ENCODE peak calls at places on chromosomes 2 and 18, in eight cellular contexts. E is activated T-helper 1 cell treated with anti-CD3 and anti-CD28 coated beads, Interleukin-2, amount 50 U/mL, for 16 hours; R is NCI-H1105 treated with DMSO at 0.1 percent for 48 hours; D is uterus; X is neural crest cell; K is A549; P is activated CD8-positive, alpha-beta memory T cell treated with anti-CD3 and anti-CD28 coated beads for 4 hours; U is HuH-7.5. S is an unnamed sample.

GRCh38 chr2:34105015-34105767 is 506.1 kb upstream of the FAM98A start:
- DNase-seq in D (no peak), X (no peak), P (no peak), U (no peak), E (no peak), K (peak; percentile 10), R (no peak), S (no peak)

GRCh38 chr2:81181845-81182244 is 877.3 kb upstream of the LRRTM1 start:
- DNase-seq in P (no peak), D (no peak), U (no peak), R (no peak), X (no peak), K (no peak), E (no peak), S (no peak)

GRCh38 chr2:113228991-113229716 is 49.6 kb downstream of the PAX8 start:
- DNase-seq in E (no peak), P (no peak), D (no peak), U (no peak), K (no peak), R (no peak), X (no peak), S (no peak)

GRCh38 chr18:46632401-46633089 is 24.5 kb downstream of the LOXHD1 start:
- DNase-seq in E (no peak), D (no peak), X (no peak), R (no peak), U (no peak), K (peak; percentile 36), P (no peak), S (no peak)

GRCh38 chr2:26640331-26640745 is 828 bp downstream of the CIB4 start:
- DNase-seq in P (no peak), X (no peak), U (peak; percentile 23), K (no peak), E (no peak), D (no peak), R (no peak), S (no peak)

GRCh38 chr2:11938196-11938595 is 191.8 kb downstream of the LPIN1 start:
- DNase-seq in K (peak; percentile 19), E (no peak), R (no peak), P (no peak), D (peak; percentile 27), X (no peak), U (no peak), S (no peak)

GRCh38 chr2:21406983-21407382 is 283.2 kb downstream of the TDRD15 start:
- DNase-seq in K (no peak), U (no peak), E (no peak), P (no peak), X (no peak), R (no peak), D (no peak), S (no peak)

GRCh38 chr2:127796389-127796788 is 14.6 kb downstream of the WDR33 start:
- DNase-seq in P (no peak), U (no peak), D (no peak), K (no peak), X (no peak), R (no peak), E (no peak), S (no peak)

GRCh38 chr2:212842544-212843185 is 304.1 kb upstream of the ERBB4 start:
- DNase-seq in D (no peak), K (no peak), E (no peak), U (no peak), X (no peak), R (no peak), P (no peak), S (no peak)

GRCh38 chr2:208266641-208267335 is 733 bp downstream of the PIKFYVE start:
- DNase-seq in R (peak; percentile 47), E (no peak), X (no peak), U (no peak), P (no peak), D (no peak), K (no peak), S (no peak)

GRCh38 chr2:60294901-60295590 is 258.4 kb downstream of the BCL11A start:
- DNase-seq in E (no peak), K (no peak), X (peak; percentile 16), P (no peak), R (no peak), U (peak; percentile 34), D (no peak), S (no peak)

GRCh38 chr2:68379184-68379708 is 14.2 kb downstream of the PLEK start:
- DNase-seq in X (no peak), P (no peak), U (no peak), K (no peak), D (no peak), R (no peak), E (no peak), S (no peak)

GRCh38 chr18:32086866-32087265 is 4.8 kb upstream of the RNF138 start:
- DNase-seq in R (no peak), E (no peak), P (no peak), K (no peak), U (no peak), X (no peak), D (no peak), S (no peak)

GRCh38 chr18:2948038-2948437 is 64.9 kb downstream of the LPIN2 start:
- DNase-seq in K (peak; percentile 54), X (no peak), U (no peak), R (no peak), P (no peak), D (no peak), E (no peak), S (peak; percentile 53)

GRCh38 chr18:63730788-63731187 is 28.0 kb downstream of the SERPINB11 start:
- DNase-seq in U (no peak), E (no peak), K (peak; percentile 35), X (no peak), D (no peak), R (no peak), P (no peak), S (no peak)

GRCh38 chr2:177733322-177733855 is 339.2 kb downstream of the PDE11A start:
- DNase-seq in E (no peak), K (no peak), R (no peak), P (no peak), X (no peak), U (no peak), D (no peak), S (no peak)

GRCh38 chr2:127392828-127393578 is 5.2 kb upstream of the MAP3K2 start:
- DNase-seq in X (no peak), U (no peak), R (no peak), P (no peak), K (no peak), E (no peak), D (no peak), S (no peak)

GRCh38 chr2:21035282-21035973 is 8.4 kb downstream of the APOB start:
- DNase-seq in R (no peak), P (no peak), D (no peak), K (no peak), X (no peak), U (no peak), E (no peak), S (no peak)

GRCh38 chr2:225192869-225193268 is 150.6 kb upstream of the DOCK10 start:
- DNase-seq in D (no peak), U (no peak), R (no peak), E (no peak), X (no peak), K (no peak), P (no peak), S (no peak)

GRCh38 chr2:159175182-159175581 is 111.3 kb downstream of the WDSUB1 start:
- DNase-seq in X (no peak), D (no peak), E (no peak), R (no peak), K (no peak), U (no peak), P (no peak), S (no peak)

GRCh38 chr2:28253543-28253942 is 139.1 kb upstream of the FOSL2 start:
- DNase-seq in E (no peak), X (no peak), U (no peak), D (no peak), R (no peak), K (no peak), P (no peak), S (no peak)

GRCh38 chr2:42092084-42092996 is 44.5 kb downstream of the PKDCC start:
- DNase-seq in U (no peak), E (no peak), D (no peak), X (no peak), K (peak; percentile 75), R (no peak), P (no peak), S (no peak)

GRCh38 chr2:187890690-187891089 is 336.5 kb upstream of the TFPI start:
- DNase-seq in D (no peak), U (no peak), K (no peak), R (no peak), X (no peak), E (no peak), P (no peak), S (no peak)

GRCh38 chr2:2830576-2830975 is 499.5 kb upstream of the MYT1L start:
- DNase-seq in U (no peak), R (no peak), X (no peak), K (no peak), P (no peak), E (no peak), D (no peak), S (no peak)

GRCh38 chr2:112666764-112667122 is 21.0 kb downstream of the SLC20A1 start:
- DNase-seq in X (no peak), D (no peak), R (no peak), U (no peak), E (no peak), P (no peak), K (no peak), S (no peak)

GRCh38 chr18:11245889-11246288 is 96.5 kb upstream of the PIEZO2 start:
- DNase-seq in D (no peak), U (no peak), K (no peak), R (no peak), X (no peak), P (no peak), E (no peak), S (no peak)

GRCh38 chr2:128644156-128644555 is 325.5 kb upstream of the HS6ST1 start:
- DNase-seq in X (peak; percentile 50), R (no peak), P (no peak), D (no peak), E (no peak), U (no peak), K (no peak), S (no peak)

GRCh38 chr2:235095569-235095968 is 143.8 kb downstream of the SH3BP4 start:
- DNase-seq in X (no peak), U (no peak), K (no peak), D (no peak), E (no peak), R (no peak), P (no peak), S (no peak)

GRCh38 chr2:70461414-70461813 is 92.2 kb downstream of the TGFA start:
- DNase-seq in X (no peak), K (no peak), U (no peak), P (no peak), R (no peak), D (no peak), E (no peak), S (no peak)

GRCh38 chr2:226796840-226797288 is 2.8 kb downstream of the IRS1 start:
- DNase-seq in D (peak; percentile 68), K (no peak), X (no peak), U (peak; percentile 47), P (no peak), R (peak; percentile 14), E (no peak), S (no peak)

GRCh38 chr2:144396318-144396717 is 123.6 kb downstream of the ZEB2 start:
- DNase-seq in U (no peak), R (no peak), E (no peak), P (no peak), K (no peak), X (no peak), D (no peak), S (no peak)

GRCh38 chr18:76445275-76445674 is 49.8 kb downstream of the ZNF516 start:
- DNase-seq in E (no peak), D (no peak), P (no peak), R (no peak), X (no peak), K (no peak), U (no peak), S (no peak)

GRCh38 chr18:25136416-25137132 is 215.4 kb downstream of the ZNF521 start:
- DNase-seq in U (no peak), D (no peak), R (no peak), P (no peak), X (no peak), K (no peak), E (no peak), S (no peak)

GRCh38 chr18:24273596-24273995 is 124.0 kb downstream of the OSBPL1A start:
- DNase-seq in X (no peak), P (no peak), E (no peak), D (no peak), R (no peak), U (no peak), K (peak; percentile 9), S (peak; percentile 29)